ENCODE peak calls at places on chromosomes 11 and 22, in seven cellular contexts. R is AG09319, X is DMS153, I is NCI-H1092, K is C1 segment of cervical spinal cord, A is heart left ventricle, Y is left cardiac atrium. H is an unnamed sample.

GRCh38 chr22:25903294-25903693 is 161.3 kb downstream of the MYO18B start:
- DNase-seq in A (no peak), R (no peak), K (no peak), Y (no peak), X (no peak), I (no peak), H (no peak)

GRCh38 chr11:111918390-111919256 is at the start of gene C11orf52:
- DNase-seq in X (peak; percentile 98), Y (no peak), R (no peak), I (peak; percentile 90), A (peak; percentile 45), K (peak; percentile 12), H (peak; percentile 58)

GRCh38 chr22:36015806-36016519 is 12.7 kb downstream of the RBFOX2 start:
- DNase-seq in I (no peak), K (no peak), A (no peak), X (no peak), Y (no peak), R (no peak), H (no peak)

GRCh38 chr11:115334932-115335788 is 169.1 kb downstream of the CADM1 start:
- DNase-seq in Y (no peak), A (no peak), I (peak; percentile 53), R (no peak), X (no peak), K (no peak), H (peak; percentile 20)

GRCh38 chr11:114058871-114059277 is 637 bp upstream of the ZBTB16 start:
- DNase-seq in K (peak; percentile 61), R (no peak), Y (peak; percentile 57), A (peak; percentile 55), I (no peak), X (peak; percentile 8), H (no peak)

GRCh38 chr11:114416441-114416928 is 16.0 kb downstream of the RBM7 start:
- DNase-seq in X (no peak), I (no peak), A (no peak), R (no peak), Y (no peak), K (no peak), H (peak; percentile 55)

GRCh38 chr11:103870821-103871309 is 165.6 kb upstream of the DDI1 start:
- DNase-seq in R (no peak), K (no peak), Y (peak; percentile 58), A (peak; percentile 61), I (no peak), X (no peak), H (no peak)

GRCh38 chr11:116107229-116107628 is 603.0 kb upstream of the CADM1 start:
- DNase-seq in I (no peak), Y (no peak), R (no peak), X (no peak), K (no peak), A (no peak), H (no peak)

GRCh38 chr22:46391486-46392136 is 56.1 kb downstream of the TRMU start:
- DNase-seq in R (no peak), K (no peak), A (no peak), X (no peak), Y (no peak), I (no peak), H (no peak)

GRCh38 chr11:59283825-59284772 is 71.4 kb upstream of the MPEG1 start:
- DNase-seq in K (no peak), R (peak; percentile 5), A (peak; percentile 37), Y (peak; percentile 42), X (peak; percentile 36), I (no peak), H (peak; percentile 30)